ENCODE peak calls at places on chromosome 5, in seven cellular contexts. V is esophagus squamous epithelium; J is NB4; Y is fibroblast of the aortic adventitia; F is GM12865; N is naive thymus-derived CD4-positive, alpha-beta T cell; M is CD8-positive, alpha-beta T cell. P is an unnamed sample.

GRCh38 chr5:34597034-34597433 is 59.1 kb upstream of the RAI14 start:
- DNase-seq in M (no peak), V (no peak), J (no peak), Y (peak), F (no peak), N (no peak), P (no peak)

GRCh38 chr5:118614701-118615475 is 373.5 kb downstream of the DTWD2 start:
- DNase-seq in Y (no peak), N (no peak), F (no peak), V (no peak), J (no peak), M (no peak), P (no peak)

GRCh38 chr5:128213340-128213739 is 129.8 kb downstream of the SLC12A2 start:
- DNase-seq in F (peak), M (no peak), V (no peak), J (peak), Y (peak), N (peak), P (peak)

GRCh38 chr5:108615216-108615615 is 132.5 kb upstream of the FER start:
- DNase-seq in M (no peak), V (no peak), J (no peak), F (no peak), N (no peak), Y (no peak), P (no peak)

GRCh38 chr5:136036991-136037705 is 8.4 kb downstream of the TGFBI start:
- DNase-seq in V (no peak), J (peak), M (peak), N (no peak), F (peak), Y (no peak), P (peak)

GRCh38 chr5:58582004-58582403 is 871 bp upstream of the RAB3C start:
- DNase-seq in M (no peak), Y (no peak), N (no peak), V (no peak), J (peak), F (no peak), P (no peak)

GRCh38 chr5:43061352-43061751 is 21.2 kb upstream of the ANXA2R start:
- DNase-seq in J (no peak), N (no peak), Y (peak), V (no peak), M (no peak), F (no peak), P (no peak)

GRCh38 chr5:69492391-69493234 is at the start of gene OCLN:
- DNase-seq in N (no peak), V (no peak), F (peak), Y (no peak), J (peak), M (no peak), P (peak)

GRCh38 chr5:93681432-93681831 is 60.0 kb downstream of the POU5F2 start:
- DNase-seq in V (no peak), N (no peak), Y (no peak), M (no peak), J (no peak), F (no peak), P (no peak)

GRCh38 chr5:179237770-179238627 is 107.3 kb downstream of the ADAMTS2 start:
- DNase-seq in F (no peak), V (no peak), M (no peak), Y (no peak), N (no peak), J (no peak), P (no peak)

GRCh38 chr5:77852514-77853352 is 76.6 kb upstream of the TBCA start:
- DNase-seq in F (peak), J (peak), M (peak), N (peak), V (no peak), Y (peak), P (peak)

GRCh38 chr5:77853353-77853907 is 77.3 kb upstream of the TBCA start:
- DNase-seq in M (no peak), J (no peak), Y (no peak), V (no peak), N (no peak), F (no peak), P (no peak)

GRCh38 chr5:77851229-77852067 is 75.3 kb upstream of the TBCA start:
- DNase-seq in N (no peak), Y (peak), J (no peak), F (peak), V (no peak), M (no peak), P (no peak)

GRCh38 chr5:77850536-77851228 is 74.5 kb upstream of the TBCA start:
- DNase-seq in Y (no peak), J (no peak), M (no peak), V (no peak), F (no peak), N (no peak), P (no peak)

DNA sequence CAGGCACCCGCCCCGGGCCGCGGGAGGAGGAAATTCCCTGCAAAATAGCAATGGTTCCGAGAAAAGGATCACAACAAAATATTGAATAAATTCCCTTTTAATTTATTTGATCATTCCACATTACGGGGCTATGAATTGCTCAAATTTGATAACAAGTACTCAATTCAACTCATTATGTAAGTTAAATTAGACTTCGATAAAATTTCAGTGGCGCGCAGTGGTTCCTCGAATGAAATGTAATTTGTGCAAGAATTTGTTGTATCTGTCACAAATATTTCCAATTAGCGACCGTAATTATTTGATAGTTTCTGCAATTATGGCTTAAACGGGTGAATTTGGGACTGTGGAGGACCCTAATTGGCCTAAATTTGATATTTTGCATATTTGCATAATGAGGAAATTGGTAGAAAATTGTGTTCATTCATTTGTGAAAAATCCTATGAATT is 76.0 kb upstream of the TBCA start:
- DNase-seq in M (no peak), J (no peak), Y (no peak), V (no peak), F (peak), N (no peak), P (no peak)
- H3K4me3 ChIP-seq in M (peak), J (peak), Y (peak), V (peak), F (peak), N (peak), P (peak)

GRCh38 chr5:113293068-113293571 is 141.7 kb downstream of the TSSK1B start:
- DNase-seq in M (no peak), F (no peak), N (no peak), V (no peak), Y (peak), J (peak), P (no peak)
- H3K4me3 ChIP-seq in M (peak), F (no peak), N (peak), V (peak), Y (peak), J (no peak), P (no peak)

GRCh38 chr5:143874312-143874711 is 62.4 kb downstream of the HMHB1 start:
- DNase-seq in M (no peak), F (peak), N (no peak), V (no peak), J (no peak), Y (no peak), P (no peak)
- H3K4me3 ChIP-seq in M (no peak), F (no peak), N (no peak), V (no peak), J (no peak), Y (no peak), P (no peak)

GRCh38 chr5:178207183-178207916 is 3.0 kb downstream of the HNRNPAB start:
- DNase-seq in J (no peak), V (no peak), F (no peak), M (no peak), Y (peak), N (no peak), P (no peak)
- H3K4me3 ChIP-seq in J (peak), V (no peak), F (no peak), M (no peak), Y (peak), N (no peak), P (no peak)

DNA sequence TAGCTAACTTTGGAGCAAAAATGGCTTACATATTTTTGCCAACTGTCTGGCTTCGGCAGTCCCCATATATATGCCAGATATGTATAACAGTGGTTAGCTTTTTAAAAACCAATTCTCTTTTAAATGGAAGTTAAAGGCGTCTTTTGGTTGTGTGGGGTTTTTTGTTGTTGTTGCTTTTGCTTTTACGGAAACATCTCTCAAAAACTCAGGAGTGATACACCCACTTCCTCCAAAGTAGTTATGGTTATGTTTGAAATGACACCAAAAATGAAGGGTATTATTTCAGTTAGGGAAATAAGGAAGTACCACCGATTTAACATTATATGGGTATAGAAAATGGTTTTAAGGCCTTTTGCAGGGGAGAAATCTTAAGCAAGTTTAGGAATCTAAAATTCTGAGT is 2.3 kb downstream of the CNOT8 start:
- DNase-seq in Y (no peak), M (no peak), J (peak), V (no peak), F (peak), N (no peak), P (peak)
- H3K4me3 ChIP-seq in Y (peak), M (peak), J (peak), V (peak), F (peak), N (peak), P (peak)

GRCh38 chr5:174581483-174581882 is 142.9 kb upstream of the MSX2 start:
- DNase-seq in M (no peak), Y (no peak), F (no peak), J (peak), N (no peak), V (no peak), P (peak)

GRCh38 chr5:174589599-174589998 is 134.8 kb upstream of the MSX2 start:
- DNase-seq in Y (no peak), V (no peak), N (no peak), F (no peak), M (no peak), J (no peak), P (no peak)

GRCh38 chr5:174583071-174583470 is 141.3 kb upstream of the MSX2 start:
- DNase-seq in V (no peak), M (no peak), Y (no peak), F (no peak), J (no peak), N (no peak), P (no peak)

GRCh38 chr5:174589011-174589410 is 135.4 kb upstream of the MSX2 start:
- DNase-seq in N (no peak), Y (no peak), V (no peak), M (no peak), F (no peak), J (no peak), P (no peak)

GRCh38 chr5:174585472-174585871 is 138.9 kb upstream of the MSX2 start:
- DNase-seq in F (no peak), N (no peak), Y (no peak), J (no peak), M (no peak), V (no peak), P (no peak)
- H3K4me3 ChIP-seq in F (no peak), N (no peak), Y (no peak), J (no peak), M (no peak), V (no peak), P (no peak)

GRCh38 chr5:134592141-134592746 is 40.4 kb downstream of the SAR1B start:
- DNase-seq in V (no peak), M (no peak), Y (peak), J (no peak), F (peak), N (no peak), P (no peak)
- H3K4me3 ChIP-seq in V (no peak), M (no peak), Y (no peak), J (no peak), F (no peak), N (no peak), P (no peak)